ENCODE peak calls at places on chromosomes 5 and 9, in seven cellular contexts. L is HepG2, X is sigmoid colon, I is K562, C is stomach, W is SK-N-SH, D is esophagus muscularis mucosa. V is an unnamed sample.

GRCh38 chr5:115588640-115589039 is 13.6 kb downstream of the TICAM2 start:
- DNase-seq in L (no peak), X (no peak), I (no peak), C (no peak), W (no peak), D (no peak), V (no peak)

GRCh38 chr9:26264709-26265601 is 586.7 kb upstream of the TUSC1 start:
- DNase-seq in L (no peak), X (no peak), I (no peak), C (no peak), W (no peak), D (no peak), V (no peak)

GRCh38 chr9:131474711-131475110 is 28.0 kb upstream of the POMT1 start:
- DNase-seq in L (no peak), X (peak), I (no peak), C (no peak), W (no peak), D (no peak), V (no peak)

GRCh38 chr9:12439267-12439666 is 253.9 kb upstream of the TYRP1 start:
- DNase-seq in L (no peak), X (no peak), I (no peak), C (no peak), W (no peak), D (no peak), V (no peak)

GRCh38 chr9:113617550-113617949 is 154.0 kb downstream of the RGS3 start:
- DNase-seq in L (no peak), X (peak), I (no peak), C (no peak), W (peak), D (no peak), V (no peak)

GRCh38 chr5:40437452-40437861 is 242.3 kb upstream of the PTGER4 start:
- DNase-seq in L (no peak), X (no peak), I (no peak), C (no peak), W (no peak), D (no peak), V (no peak)

GRCh38 chr5:51860532-51861018 is 477.3 kb downstream of the ISL1 start:
- DNase-seq in L (no peak), X (no peak), I (no peak), C (no peak), W (no peak), D (no peak), V (no peak)

GRCh38 chr5:72501475-72501874 is 5.7 kb downstream of the ZNF366 start:
- DNase-seq in L (no peak), X (no peak), I (no peak), C (no peak), W (no peak), D (peak), V (no peak)

GRCh38 chr9:129570450-129571297 is 50.2 kb downstream of the C9orf50 start:
- DNase-seq in L (peak), X (peak), I (peak), C (peak), W (no peak), D (peak), V (peak)

GRCh38 chr9:99141849-99142248 is 36.9 kb downstream of the TGFBR1 start:
- DNase-seq in L (no peak), X (no peak), I (no peak), C (no peak), W (no peak), D (no peak), V (no peak)

GRCh38 chr5:62931081-62931480 is 352.5 kb downstream of the LRRC70 start:
- DNase-seq in L (no peak), X (no peak), I (no peak), C (no peak), W (no peak), D (no peak), V (no peak)

GRCh38 chr5:171965740-171966139 is 40.7 kb downstream of the FBXW11 start:
- DNase-seq in L (no peak), X (no peak), I (no peak), C (no peak), W (no peak), D (no peak), V (no peak)

GRCh38 chr5:139253115-139253514 is 40.4 kb upstream of the MATR3 start:
- DNase-seq in L (no peak), X (no peak), I (no peak), C (no peak), W (no peak), D (no peak), V (no peak)

GRCh38 chr9:105039180-105039799 is 111.3 kb upstream of the ABCA1 start:
- DNase-seq in L (no peak), X (no peak), I (no peak), C (no peak), W (no peak), D (no peak), V (no peak)

GRCh38 chr5:112918136-112918535 is 3.9 kb downstream of the REEP5 start:
- DNase-seq in L (no peak), X (no peak), I (no peak), C (no peak), W (no peak), D (no peak), V (no peak)

GRCh38 chr5:31408814-31409213 is 123.1 kb downstream of the DROSHA start:
- DNase-seq in L (no peak), X (no peak), I (peak), C (no peak), W (no peak), D (no peak), V (no peak)

GRCh38 chr9:121698627-121699270 is 47.3 kb downstream of the DAB2IP start:
- DNase-seq in L (no peak), X (no peak), I (peak), C (no peak), W (peak), D (no peak), V (peak)

GRCh38 chr5:132001647-132002561 is 9.6 kb downstream of the ACSL6 start:
- DNase-seq in L (peak), X (no peak), I (no peak), C (no peak), W (no peak), D (no peak), V (no peak)

GRCh38 chr9:87880116-87880515 is 2.6 kb upstream of the SPATA31E1 start:
- DNase-seq in L (no peak), X (no peak), I (no peak), C (no peak), W (no peak), D (no peak), V (no peak)

GRCh38 chr5:36017622-36018021 is 26.4 kb upstream of the UGT3A1 start:
- DNase-seq in L (no peak), X (no peak), I (no peak), C (no peak), W (no peak), D (no peak), V (no peak)

GRCh38 chr9:134717793-134718645 is 76.4 kb downstream of the COL5A1 start:
- DNase-seq in L (no peak), X (no peak), I (no peak), C (no peak), W (no peak), D (no peak), V (no peak)

GRCh38 chr9:134719331-134719730 is 77.7 kb downstream of the COL5A1 start:
- DNase-seq in L (no peak), X (no peak), I (no peak), C (no peak), W (no peak), D (no peak), V (no peak)

GRCh38 chr9:134717056-134717455 is 75.5 kb downstream of the COL5A1 start:
- DNase-seq in L (no peak), X (no peak), I (no peak), C (no peak), W (no peak), D (no peak), V (no peak)

GRCh38 chr9:134712922-134713321 is 71.3 kb downstream of the COL5A1 start:
- DNase-seq in L (no peak), X (peak), I (no peak), C (no peak), W (no peak), D (no peak), V (no peak)

GRCh38 chr9:134716067-134716466 is 74.5 kb downstream of the COL5A1 start:
- DNase-seq in L (no peak), X (no peak), I (no peak), C (no peak), W (peak), D (no peak), V (no peak)
- TF ChIP-seq EP300 in L (no peak), X (no peak), I (no peak), C (no peak), W (no peak), D (no peak), V (no peak)

GRCh38 chr9:37034320-37034937 is 361 bp upstream of the PAX5 start:
- DNase-seq in L (no peak), X (no peak), I (no peak), C (no peak), W (peak), D (no peak), V (peak)
- TF ChIP-seq POLR2AphosphoS5 in L (no peak), X (peak), I (no peak), C (no peak), W (no peak), D (no peak), V (no peak)

GRCh38 chr5:142404046-142404477 is 79.2 kb upstream of the SPRY4 start:
- DNase-seq in L (no peak), X (no peak), I (no peak), C (no peak), W (no peak), D (no peak), V (no peak)

GRCh38 chr5:142403583-142403982 is 78.8 kb upstream of the SPRY4 start:
- DNase-seq in L (no peak), X (no peak), I (no peak), C (no peak), W (no peak), D (no peak), V (peak)

GRCh38 chr5:142405814-142406395 is 81.1 kb upstream of the SPRY4 start:
- DNase-seq in L (no peak), X (no peak), I (no peak), C (no peak), W (no peak), D (no peak), V (no peak)

GRCh38 chr5:142402752-142403318 is 78.0 kb upstream of the SPRY4 start:
- DNase-seq in L (no peak), X (no peak), I (no peak), C (no peak), W (no peak), D (no peak), V (no peak)

DNA sequence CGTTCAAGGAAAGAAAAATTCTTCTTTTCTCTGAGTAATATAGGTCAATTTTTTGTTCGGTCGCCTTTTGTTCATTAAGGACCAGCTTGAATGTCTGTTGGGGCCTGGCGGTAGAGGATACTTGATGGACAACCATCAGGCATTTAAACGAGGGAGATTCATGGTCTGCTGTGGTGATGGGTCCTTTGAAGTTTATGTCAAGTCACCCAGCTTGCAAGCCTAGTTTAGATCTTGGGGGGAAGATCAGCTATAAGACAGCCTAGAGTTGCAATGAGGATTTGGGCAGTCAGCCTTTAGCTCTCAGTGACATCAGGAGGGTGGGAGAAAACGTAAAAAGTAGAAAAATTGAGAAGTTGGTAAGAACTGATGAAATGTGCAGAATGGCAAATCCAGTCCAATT is 80.2 kb upstream of the SPRY4 start:
- DNase-seq in L (no peak), X (no peak), I (no peak), C (no peak), W (no peak), D (no peak), V (no peak)
- H3K27ac ChIP-seq in L (no peak), X (no peak), I (no peak), C (no peak), W (no peak), D (peak), V (no peak)

GRCh38 chr5:167244583-167244982 is 1046.9 kb upstream of the WWC1 start:
- DNase-seq in L (no peak), X (no peak), I (no peak), C (no peak), W (peak), D (no peak), V (no peak)
- TF ChIP-seq EP300 in L (no peak), X (no peak), I (no peak), C (no peak), W (no peak), D (no peak), V (no peak)

DNA sequence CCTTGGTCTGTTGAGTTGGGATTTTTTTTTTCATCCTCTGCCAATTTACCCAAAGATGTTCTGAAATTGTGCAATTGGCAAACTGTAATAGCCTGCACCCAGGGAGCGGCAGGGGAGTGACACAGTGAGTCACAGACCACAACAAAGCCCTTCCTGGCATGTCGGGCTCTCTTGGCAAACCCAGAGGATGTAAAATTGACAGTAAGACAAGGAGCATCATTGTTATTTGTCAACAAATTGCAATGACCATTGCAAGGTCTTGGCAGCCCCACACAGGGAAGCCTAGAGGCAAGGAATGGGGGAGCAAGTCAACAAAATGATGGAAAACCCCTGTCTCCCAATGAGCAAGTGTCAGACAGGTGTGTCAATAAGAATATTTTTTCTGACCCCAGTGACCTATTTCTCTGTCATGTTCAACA is 275.8 kb downstream of the ACTL7B start:
- DNase-seq in L (peak), X (no peak), I (no peak), C (no peak), W (no peak), D (no peak), V (no peak)
- TF ChIP-seq POLR2AphosphoS5 in L (no peak), X (no peak), I (no peak), C (no peak), W (no peak), D (no peak), V (peak)

DNA sequence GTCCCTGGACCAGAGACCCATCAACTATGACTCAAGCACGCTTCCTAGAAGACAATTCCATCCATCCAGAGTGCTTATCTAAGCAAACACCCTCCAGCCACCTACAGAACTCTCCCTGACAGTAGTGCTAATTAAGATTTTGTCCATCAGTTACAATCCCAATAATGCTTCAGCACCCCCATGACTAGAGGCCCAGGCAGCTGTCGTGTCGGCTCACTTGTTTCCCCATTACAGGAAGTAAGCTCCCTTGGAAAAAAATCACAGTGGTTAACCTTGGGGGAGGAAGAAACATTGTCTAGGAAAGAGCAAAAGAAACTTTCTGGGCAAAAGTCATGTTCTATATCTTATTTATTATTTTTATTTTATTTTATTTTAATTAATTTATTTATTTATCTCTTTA is 108.8 kb upstream of the LPAR1 start:
- DNase-seq in L (no peak), X (no peak), I (no peak), C (no peak), W (no peak), D (no peak), V (no peak)
- H3K27ac ChIP-seq in L (no peak), X (no peak), I (no peak), C (no peak), W (no peak), D (no peak), V (no peak)

GRCh38 chr5:16603295-16603694 is 13.5 kb downstream of the RETREG1 start:
- DNase-seq in L (no peak), X (no peak), I (no peak), C (no peak), W (no peak), D (no peak), V (no peak)

GRCh38 chr5:16600949-16601348 is 15.8 kb downstream of the RETREG1 start:
- DNase-seq in L (no peak), X (no peak), I (no peak), C (no peak), W (no peak), D (no peak), V (no peak)

GRCh38 chr5:16606628-16607027 is 10.2 kb downstream of the RETREG1 start:
- DNase-seq in L (no peak), X (no peak), I (no peak), C (no peak), W (no peak), D (no peak), V (no peak)

GRCh38 chr5:16602182-16602581 is 14.6 kb downstream of the RETREG1 start:
- DNase-seq in L (no peak), X (no peak), I (no peak), C (no peak), W (no peak), D (no peak), V (no peak)

DNA sequence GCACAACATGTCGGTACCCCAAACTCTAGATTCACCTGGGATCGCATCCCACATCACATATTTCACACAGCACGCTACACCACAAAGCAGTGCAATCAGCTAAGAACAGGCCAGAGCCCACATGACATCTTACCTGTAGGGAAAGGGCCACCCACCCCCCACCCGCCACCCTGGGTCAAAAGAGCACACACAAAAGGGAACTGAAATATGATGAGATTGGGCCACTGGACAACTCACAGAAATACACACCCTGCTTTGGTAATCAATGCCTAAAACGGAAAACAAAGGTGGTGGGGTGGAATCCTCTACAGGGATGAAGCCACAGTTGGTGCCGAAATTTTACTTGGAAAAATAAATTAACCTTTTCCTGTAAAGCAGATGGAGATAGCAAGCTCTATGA is 13.1 kb downstream of the RETREG1 start:
- DNase-seq in L (no peak), X (no peak), I (no peak), C (no peak), W (no peak), D (no peak), V (no peak)
- TF ChIP-seq EP300 in L (no peak), X (no peak), I (no peak), C (no peak), W (no peak), D (no peak), V (no peak)

GRCh38 chr5:50657044-50657443 is 9.4 kb upstream of the PARP8 start:
- DNase-seq in L (no peak), X (no peak), I (no peak), C (no peak), W (no peak), D (no peak), V (no peak)
- TF ChIP-seq POLR2AphosphoS5 in L (no peak), X (no peak), I (no peak), C (no peak), W (no peak), D (no peak), V (no peak)

DNA sequence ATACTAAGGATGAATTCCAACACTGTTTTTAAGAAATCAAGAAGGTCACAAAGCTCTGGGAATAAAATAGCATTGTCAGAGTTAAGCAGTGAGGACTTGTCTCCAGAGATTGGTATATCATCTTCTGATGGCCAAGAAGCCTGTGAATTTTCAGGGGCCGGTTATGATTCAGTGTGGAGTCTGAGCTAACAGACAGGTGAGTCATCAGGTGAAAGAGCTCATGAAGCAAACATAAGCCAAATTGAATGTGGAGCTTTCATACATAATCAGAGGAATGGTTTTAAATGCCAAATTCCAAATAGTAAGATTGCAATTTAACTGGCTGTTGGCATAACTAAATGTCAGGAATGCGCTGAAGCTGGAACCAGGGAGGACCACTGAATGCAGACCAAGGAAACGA is 494.2 kb downstream of the MTRR start:
- DNase-seq in L (no peak), X (no peak), I (no peak), C (no peak), W (no peak), D (peak), V (no peak)
- H3K27ac ChIP-seq in L (no peak), X (no peak), I (no peak), C (no peak), W (no peak), D (no peak), V (no peak)